ENCODE peak calls at places on chromosomes 1 and 21, in five cellular contexts. R, D, O, I and E are unnamed samples.

GRCh38 chr1:191457889-191458288 is 700.4 kb upstream of the RGS18 start:
- DNase-seq in R (no peak), D (no peak), O (no peak), I (no peak), E (no peak)

GRCh38 chr21:16195476-16195875 is 465.7 kb downstream of the USP25 start:
- DNase-seq in R (peak), D (no peak), O (peak), I (peak), E (peak)

GRCh38 chr1:190478193-190479007 is 736 bp upstream of the BRINP3 start:
- DNase-seq in R (peak), D (no peak), O (peak), I (no peak), E (peak)

GRCh38 chr1:21703318-21703963 is 34.3 kb upstream of the RAP1GAP start:
- DNase-seq in R (peak), D (no peak), O (peak), I (peak), E (peak)

GRCh38 chr1:75708910-75709309 is 15.6 kb upstream of the ACADM start:
- DNase-seq in R (no peak), D (no peak), O (no peak), I (no peak), E (peak)

GRCh38 chr1:54814571-54814970 is 13.4 kb upstream of the TTC22 start:
- DNase-seq in R (no peak), D (no peak), O (no peak), I (no peak), E (no peak)

GRCh38 chr1:79042539-79042938 is 36.0 kb upstream of the ADGRL4 start:
- DNase-seq in R (no peak), D (no peak), O (no peak), I (no peak), E (no peak)

GRCh38 chr1:117512728-117513321 is 93.0 kb upstream of the TENT5C start:
- DNase-seq in R (peak), D (no peak), O (peak), I (peak), E (peak)

GRCh38 chr1:34582356-34582755 is 172.5 kb upstream of the GJB5 start:
- DNase-seq in R (no peak), D (no peak), O (no peak), I (no peak), E (no peak)

GRCh38 chr21:15094706-15095105 is 29.9 kb upstream of the NRIP1 start:
- DNase-seq in R (peak), D (no peak), O (peak), I (no peak), E (no peak)

GRCh38 chr1:46547481-46548383 is 3.7 kb downstream of the KNCN start:
- DNase-seq in R (peak), D (no peak), O (peak), I (peak), E (peak)

GRCh38 chr1:16158993-16159831 is 3.3 kb upstream of the EPHA2 start:
- DNase-seq in R (no peak), D (no peak), O (peak), I (no peak), E (no peak)

GRCh38 chr1:203057831-203058673 is 27.8 kb downstream of the MYOG start:
- DNase-seq in R (peak), D (peak), O (no peak), I (peak), E (no peak)

GRCh38 chr1:109214695-109215623 is 1.2 kb downstream of the SARS1 start:
- DNase-seq in R (peak), D (peak), O (peak), I (peak), E (peak)

GRCh38 chr1:29121951-29122661 is 1.6 kb downstream of the TMEM200B start:
- DNase-seq in R (peak), D (no peak), O (no peak), I (peak), E (no peak)

GRCh38 chr1:100597069-100597741 is 59.3 kb downstream of the GPR88 start:
- DNase-seq in R (peak), D (peak), O (peak), I (peak), E (peak)

GRCh38 chr1:223802602-223803001 is 43.1 kb downstream of the TP53BP2 start:
- DNase-seq in R (no peak), D (no peak), O (no peak), I (no peak), E (no peak)

GRCh38 chr1:66957938-66958337 is 33.1 kb downstream of the MIER1 start:
- DNase-seq in R (no peak), D (no peak), O (no peak), I (no peak), E (no peak)

GRCh38 chr1:18854331-18855025 is 5.0 kb downstream of the TAS1R2 start:
- DNase-seq in R (no peak), D (no peak), O (no peak), I (no peak), E (no peak)

GRCh38 chr1:182083851-182084486 is 22.5 kb upstream of the ZNF648 start:
- DNase-seq in R (peak), D (no peak), O (no peak), I (no peak), E (no peak)

GRCh38 chr1:18324246-18324645 is 156.5 kb upstream of the KLHDC7A start:
- DNase-seq in R (no peak), D (no peak), O (no peak), I (no peak), E (no peak)

GRCh38 chr1:151476083-151476482 is 16.8 kb upstream of the POGZ start:
- DNase-seq in R (no peak), D (no peak), O (no peak), I (peak), E (no peak)

GRCh38 chr1:36675106-36675505 is 192.4 kb upstream of the CSF3R start:
- DNase-seq in R (no peak), D (no peak), O (no peak), I (no peak), E (no peak)

GRCh38 chr1:67619080-67619479 is 65.9 kb upstream of the GADD45A start:
- DNase-seq in R (no peak), D (no peak), O (peak), I (peak), E (peak)

GRCh38 chr1:37147906-37148305 is 113.6 kb upstream of the GRIK3 start:
- DNase-seq in R (no peak), D (no peak), O (no peak), I (no peak), E (no peak)

GRCh38 chr1:246681822-246682221 is 42.4 kb upstream of the SCCPDH start:
- DNase-seq in R (peak), D (no peak), O (no peak), I (no peak), E (peak)

GRCh38 chr1:29236993-29237905 is 927 bp downstream of the PTPRU start:
- DNase-seq in R (no peak), D (no peak), O (peak), I (peak), E (peak)

GRCh38 chr1:169259816-169260215 is 107.8 kb downstream of the NME7 start:
- DNase-seq in R (no peak), D (no peak), O (no peak), I (no peak), E (no peak)

GRCh38 chr1:203692565-203693470 is 66.2 kb downstream of the ATP2B4 start:
- DNase-seq in R (peak), D (peak), O (peak), I (peak), E (peak)

GRCh38 chr21:28738882-28739281 is 253.8 kb downstream of the LTN1 start:
- DNase-seq in R (no peak), D (no peak), O (no peak), I (no peak), E (no peak)

GRCh38 chr1:150484431-150484830 is 2.8 kb upstream of the TARS2 start:
- DNase-seq in R (peak), D (no peak), O (peak), I (peak), E (peak)

GRCh38 chr1:33985166-33985565 is 121.3 kb downstream of the HMGB4 start:
- DNase-seq in R (peak), D (no peak), O (no peak), I (peak), E (peak)

GRCh38 chr1:151058682-151059341 is 610 bp downstream of the CDC42SE1 start:
- DNase-seq in R (no peak), D (no peak), O (peak), I (peak), E (peak)

GRCh38 chr1:156120318-156120717 is 5.8 kb downstream of the LMNA start:
- DNase-seq in R (no peak), D (no peak), O (no peak), I (no peak), E (no peak)

GRCh38 chr1:156122519-156123355 is 8.2 kb downstream of the LMNA start:
- DNase-seq in R (peak), D (no peak), O (peak), I (peak), E (peak)

GRCh38 chr1:156121441-156121840 is 6.9 kb downstream of the LMNA start:
- DNase-seq in R (no peak), D (no peak), O (no peak), I (no peak), E (no peak)

GRCh38 chr1:156123356-156124196 is 9.1 kb downstream of the LMNA start:
- DNase-seq in R (peak), D (peak), O (peak), I (peak), E (peak)

GRCh38 chr1:156122086-156122485 is 7.6 kb downstream of the LMNA start:
- DNase-seq in R (no peak), D (no peak), O (no peak), I (no peak), E (no peak)
- H3K4me3 ChIP-seq in R (peak), D (peak), O (peak), I (peak), E (no peak)

DNA sequence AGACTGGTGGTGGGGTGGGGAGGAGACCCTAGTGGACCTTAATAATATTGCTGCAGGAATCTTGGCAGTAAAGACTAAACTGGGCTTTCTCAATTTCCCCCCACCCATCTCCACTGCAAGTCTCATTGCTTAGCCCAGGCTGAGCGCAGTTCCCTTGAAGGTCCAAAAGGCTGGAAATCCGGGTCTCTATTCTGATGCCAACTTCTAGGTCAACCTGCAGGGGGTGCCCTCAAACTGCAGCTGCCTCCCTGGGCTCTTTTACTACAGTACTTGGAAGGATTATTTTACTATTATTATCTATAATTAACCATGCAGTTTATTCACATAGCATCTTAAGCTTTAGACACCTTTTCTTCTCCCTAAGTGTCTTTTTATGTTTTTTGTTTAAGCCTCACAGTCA is 85.4 kb upstream of the WARS2 start:
- DNase-seq in R (no peak), D (no peak), O (no peak), I (no peak), E (no peak)
- TF ChIP-seq CTCF in R (peak), D (peak), O (peak), I (no peak), E (no peak)

DNA sequence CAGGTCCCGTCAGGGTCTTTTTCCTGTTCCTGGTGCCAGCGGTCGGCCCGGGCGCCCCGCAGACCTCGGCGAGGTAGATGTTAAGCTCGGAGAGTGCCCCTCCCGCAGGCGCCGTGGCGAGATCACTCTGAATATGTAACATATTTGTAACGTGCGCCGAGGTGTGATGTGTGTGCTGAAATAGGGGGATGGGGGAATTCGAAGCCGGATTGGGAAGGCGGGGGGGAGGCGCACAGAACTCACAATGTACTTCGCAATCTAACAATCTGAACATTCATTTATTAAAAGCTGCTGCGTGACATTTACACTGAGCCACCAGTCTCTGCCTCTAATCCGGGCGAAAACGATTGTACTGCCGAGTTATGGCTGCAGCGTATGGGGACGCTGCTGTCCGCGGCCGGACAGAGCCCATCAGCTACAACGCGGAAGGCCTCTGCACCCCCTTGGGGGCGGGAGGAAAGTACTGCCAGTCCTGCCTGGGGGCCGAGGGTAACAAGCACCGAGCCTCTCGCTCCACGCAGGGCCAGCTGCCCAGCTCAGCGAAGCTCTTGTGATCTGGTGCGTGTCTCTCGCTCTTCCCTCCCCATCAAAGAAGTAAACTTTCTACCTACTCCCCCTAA is 8.3 kb upstream of the BARHL2 start:
- DNase-seq in R (no peak), D (no peak), O (no peak), I (no peak), E (peak)
- H3K4me3 ChIP-seq in R (no peak), D (no peak), O (no peak), I (peak), E (no peak)

GRCh38 chr1:201708691-201709090 is 120.3 kb upstream of the IPO9 start:
- DNase-seq in R (no peak), D (no peak), O (no peak), I (no peak), E (no peak)

GRCh38 chr1:201706109-201706508 is 122.8 kb upstream of the IPO9 start:
- DNase-seq in R (peak), D (no peak), O (no peak), I (peak), E (no peak)

GRCh38 chr1:201709564-201710295 is 119.2 kb upstream of the IPO9 start:
- DNase-seq in R (peak), D (no peak), O (peak), I (peak), E (peak)

GRCh38 chr1:201707027-201707426 is 121.9 kb upstream of the IPO9 start:
- DNase-seq in R (no peak), D (no peak), O (no peak), I (no peak), E (no peak)

DNA sequence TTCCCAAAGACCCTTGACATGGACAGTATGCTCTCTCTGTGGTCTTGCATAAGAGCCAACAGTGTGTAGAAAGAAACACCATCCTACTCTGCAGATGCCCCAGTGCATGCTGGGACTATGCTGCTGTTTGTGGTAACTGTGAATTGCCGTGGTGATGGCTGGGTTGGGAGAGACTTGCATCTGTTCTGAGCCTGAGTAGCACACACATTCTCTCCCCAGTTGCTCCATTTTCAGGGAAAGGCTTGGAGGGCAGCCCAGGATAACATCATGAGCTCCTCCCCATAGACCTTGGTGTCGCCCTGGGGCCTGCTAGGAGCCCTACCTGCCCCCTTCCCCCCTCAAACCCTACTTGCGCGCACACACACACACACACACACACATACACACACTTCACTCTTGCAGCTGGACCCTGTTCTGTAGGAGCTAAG is 120.9 kb upstream of the IPO9 start:
- DNase-seq in R (peak), D (no peak), O (no peak), I (peak), E (peak)
- TF ChIP-seq CTCF in R (no peak), D (no peak), O (no peak), I (no peak), E (no peak)

GRCh38 chr1:44033041-44033575 is 1.8 kb upstream of the SLC6A9 start:
- DNase-seq in R (no peak), D (no peak), O (no peak), I (no peak), E (no peak)
- H3K4me3 ChIP-seq in R (no peak), D (no peak), O (no peak), I (no peak), E (no peak)

GRCh38 chr1:62723841-62724240 is 35.7 kb upstream of the DOCK7 start:
- DNase-seq in R (no peak), D (no peak), O (no peak), I (no peak), E (no peak)

GRCh38 chr1:62724430-62724829 is 36.2 kb upstream of the DOCK7 start:
- DNase-seq in R (peak), D (no peak), O (no peak), I (peak), E (no peak)

GRCh38 chr1:62722796-62723195 is 34.6 kb upstream of the DOCK7 start:
- DNase-seq in R (no peak), D (no peak), O (no peak), I (no peak), E (no peak)

GRCh38 chr1:62717483-62717882 is 29.3 kb upstream of the DOCK7 start:
- DNase-seq in R (no peak), D (no peak), O (no peak), I (no peak), E (no peak)

DNA sequence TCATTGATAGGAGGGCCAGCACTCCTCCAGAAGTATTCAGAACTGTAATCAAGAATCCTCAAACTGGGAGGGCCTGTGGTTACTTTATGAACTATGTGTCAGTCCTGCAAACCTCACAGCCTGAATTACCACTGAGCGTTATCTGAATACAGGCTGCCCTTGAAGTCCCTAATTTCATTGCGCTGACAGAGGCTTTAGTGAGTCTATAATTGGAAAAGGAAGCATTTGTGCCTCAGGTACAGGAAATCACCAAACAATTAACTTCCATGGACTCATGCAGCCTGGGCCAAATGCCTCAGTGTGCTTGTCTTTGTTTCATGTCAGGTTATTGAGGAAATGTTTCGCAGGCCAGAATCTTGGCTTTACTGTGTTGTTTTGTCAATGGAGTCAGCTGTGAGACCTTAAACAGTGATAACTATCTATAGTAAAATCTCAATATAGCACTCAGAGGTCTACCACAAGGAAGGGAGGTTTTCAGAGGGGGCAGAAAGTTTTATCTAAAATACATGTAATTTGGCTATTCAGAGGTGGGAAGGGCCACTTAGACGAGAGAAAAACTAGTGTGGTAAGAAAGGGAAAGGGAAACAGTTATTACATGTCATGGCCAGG is 32.9 kb upstream of the DOCK7 start:
- DNase-seq in R (no peak), D (no peak), O (no peak), I (no peak), E (peak)
- TF ChIP-seq CTCF in R (no peak), D (no peak), O (no peak), I (no peak), E (no peak)

DNA sequence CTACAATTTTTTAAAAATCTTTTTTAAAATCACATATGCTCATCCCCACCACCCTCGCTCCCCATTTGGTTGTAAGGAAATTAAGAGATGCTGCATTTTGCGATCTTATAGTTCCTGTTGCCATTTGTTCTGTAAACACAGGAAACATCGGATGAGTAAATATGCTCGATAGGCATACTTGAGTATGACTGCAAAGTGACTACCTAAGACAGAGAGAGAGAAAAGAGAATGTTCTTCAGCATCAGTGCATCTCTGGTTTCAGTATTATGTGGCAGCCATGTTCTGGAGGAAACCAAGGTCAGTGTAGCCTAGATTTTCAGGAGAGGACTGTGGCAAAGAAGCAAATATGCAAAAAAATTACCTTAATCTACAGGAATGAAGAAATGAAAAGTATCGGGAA is 265.5 kb upstream of the FMN2 start:
- DNase-seq in R (no peak), D (no peak), O (no peak), I (no peak), E (no peak)
- H3K4me3 ChIP-seq in R (no peak), D (no peak), O (no peak), I (no peak), E (no peak)

DNA sequence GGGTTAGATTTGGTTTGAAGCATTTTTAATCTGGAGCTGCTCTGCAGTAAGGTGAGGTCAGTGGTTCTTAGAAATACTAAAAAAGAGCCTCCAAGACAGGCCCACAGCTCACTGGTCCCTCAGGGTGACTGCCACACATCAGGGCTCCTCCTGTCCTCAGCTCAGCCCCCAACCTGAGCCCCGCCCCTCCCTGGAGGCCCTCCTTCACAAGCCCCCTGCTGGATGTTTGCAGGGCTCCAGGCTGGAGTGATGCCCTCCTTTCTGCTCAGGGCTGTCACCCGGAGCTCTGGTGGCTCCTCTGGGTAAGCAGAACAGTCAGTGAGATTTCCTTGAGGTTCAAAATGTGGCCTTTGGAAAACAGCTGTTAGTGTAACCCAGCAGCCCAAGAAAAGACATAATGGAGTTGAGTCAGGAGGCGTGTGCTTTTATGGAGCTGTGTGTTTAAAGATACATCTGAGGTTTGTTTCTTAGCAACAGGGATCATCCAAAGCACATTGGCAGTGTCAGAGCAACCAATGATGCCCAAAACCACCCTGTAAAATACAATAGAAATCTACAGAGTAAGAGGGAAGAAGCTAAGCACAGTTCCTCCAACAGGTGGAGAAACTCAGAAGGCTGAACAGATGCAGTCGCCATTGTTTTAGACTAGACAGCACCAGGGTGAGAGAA is 21.4 kb downstream of the STUM start:
- DNase-seq in R (no peak), D (no peak), O (no peak), I (no peak), E (no peak)
- TF ChIP-seq CTCF in R (peak), D (peak), O (no peak), I (no peak), E (no peak)